ENCODE peak calls at places on chromosomes 7 and 10, in four cellular contexts. M is PC-3, W is neural progenitor cell, Z is HCT116. O is an unnamed sample.

GRCh38 chr10:132921818-132922807 is 20.3 kb downstream of the CFAP46 start:
- DNase-seq in Z (no peak), M (no peak), W (no peak), O (no peak)

GRCh38 chr10:80454526-80455460 is 683 bp downstream of the TSPAN14 start:
- DNase-seq in W (peak), M (no peak), Z (no peak), O (peak)

GRCh38 chr10:112842832-112843360 is 107.2 kb upstream of the TCF7L2 start:
- DNase-seq in Z (no peak), M (no peak), W (peak), O (no peak)

GRCh38 chr7:158830211-158830723 is 958 bp upstream of the ESYT2 start:
- DNase-seq in Z (no peak), M (no peak), W (no peak), O (no peak)

GRCh38 chr10:3426190-3426845 is 253.7 kb upstream of the PITRM1 start:
- DNase-seq in M (peak), W (no peak), Z (no peak), O (no peak)

GRCh38 chr7:15647309-15647708 is 39.2 kb downstream of the MEOX2 start:
- DNase-seq in Z (no peak), W (no peak), M (no peak), O (no peak)

GRCh38 chr10:93072713-93073538 is 767 bp upstream of the CYP26A1 start:
- DNase-seq in W (peak), Z (no peak), M (no peak), O (peak)

GRCh38 chr7:78472519-78472918 is 673.9 kb downstream of the PHTF2 start:
- DNase-seq in W (no peak), M (no peak), Z (no peak), O (no peak)

GRCh38 chr10:76763360-76763759 is 874.2 kb downstream of the KCNMA1 start:
- DNase-seq in M (no peak), Z (no peak), W (no peak), O (no peak)

GRCh38 chr10:119538632-119539358 is 3.7 kb downstream of the RGS10 start:
- DNase-seq in W (no peak), M (peak), Z (no peak), O (no peak)

DNA sequence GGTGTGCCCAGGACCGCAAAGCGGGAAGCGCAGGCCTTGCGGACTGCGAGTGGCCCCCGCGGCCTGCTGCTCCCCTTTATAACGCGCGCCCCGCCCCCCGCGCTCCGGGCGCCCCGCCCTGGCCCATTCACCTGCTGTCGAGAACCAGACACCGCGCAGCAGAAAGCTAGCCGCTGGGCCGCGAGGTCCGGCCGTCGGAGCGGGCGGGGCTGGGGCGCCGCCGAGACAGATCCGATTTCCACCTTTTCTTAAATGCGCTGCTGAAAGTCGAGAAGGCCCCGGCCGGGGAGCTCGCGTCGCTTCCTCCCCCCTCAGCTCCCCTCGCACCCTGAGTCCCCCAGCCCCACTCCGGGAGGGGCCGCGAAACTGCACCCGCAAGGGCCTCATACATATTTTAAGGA is 170.3 kb downstream of the NRF1 start:
- DNase-seq in Z (no peak), W (peak), M (no peak), O (peak)
- TF ChIP-seq EZH2phosphoT487 in Z (no peak), W (peak), M (no peak), O (no peak)

GRCh38 chr7:74087791-74088453 is 4.3 kb downstream of the LIMK1 start:
- DNase-seq in Z (no peak), M (no peak), W (no peak), O (no peak)

GRCh38 chr7:74082770-74083116 is 861 bp upstream of the LIMK1 start:
- DNase-seq in W (no peak), Z (no peak), M (no peak), O (no peak)

GRCh38 chr7:74083117-74083876 is at the start of gene LIMK1:
- DNase-seq in W (peak), Z (no peak), M (peak), O (peak)

GRCh38 chr7:74083928-74084721 is 521 bp downstream of the LIMK1 start:
- DNase-seq in Z (no peak), M (peak), W (no peak), O (peak)

GRCh38 chr7:74084722-74085578 is 1.3 kb downstream of the LIMK1 start:
- DNase-seq in W (no peak), M (peak), Z (no peak), O (no peak)
- H3K9ac ChIP-seq in W (no peak), M (peak), Z (peak), O (peak)

GRCh38 chr10:111087968-111088505 is 11.2 kb downstream of the ADRA2A start:
- DNase-seq in M (no peak), W (no peak), Z (no peak), O (no peak)
- TF ChIP-seq CTCF in M (no peak), W (no peak), Z (no peak), O (no peak)

DNA sequence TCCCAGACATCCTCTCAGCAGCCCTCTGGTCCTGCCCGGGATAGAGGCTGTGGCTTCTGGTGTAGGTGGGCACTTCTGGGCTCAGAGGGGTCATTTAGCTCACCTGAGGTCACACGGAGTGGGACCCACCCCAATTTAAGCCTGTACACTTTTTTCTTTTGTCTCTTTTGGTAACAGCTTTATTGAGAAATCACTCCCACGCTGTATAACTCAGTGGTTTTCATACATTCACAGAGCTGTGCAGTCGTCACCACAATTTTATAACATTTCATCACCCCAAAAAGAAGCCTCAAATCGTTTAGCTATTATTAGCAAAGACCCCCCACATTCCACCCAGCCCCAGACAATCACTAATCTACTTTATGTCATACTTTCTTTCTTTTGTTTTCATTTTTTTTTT is 62.3 kb downstream of the LHPP start:
- DNase-seq in M (no peak), Z (no peak), W (no peak), O (no peak)
- TF ChIP-seq EZH2phosphoT487 in M (no peak), Z (no peak), W (no peak), O (no peak)

GRCh38 chr10:110461530-110461929 is 36.2 kb upstream of the DUSP5 start:
- DNase-seq in Z (no peak), M (no peak), W (no peak), O (peak)

GRCh38 chr10:110461088-110461487 is 36.6 kb upstream of the DUSP5 start:
- DNase-seq in W (no peak), M (no peak), Z (no peak), O (peak)

GRCh38 chr10:110459600-110459999 is 38.1 kb upstream of the DUSP5 start:
- DNase-seq in M (no peak), W (no peak), Z (no peak), O (peak)

GRCh38 chr10:110458583-110458920 is 39.2 kb upstream of the DUSP5 start:
- DNase-seq in M (no peak), Z (no peak), W (no peak), O (peak)

DNA sequence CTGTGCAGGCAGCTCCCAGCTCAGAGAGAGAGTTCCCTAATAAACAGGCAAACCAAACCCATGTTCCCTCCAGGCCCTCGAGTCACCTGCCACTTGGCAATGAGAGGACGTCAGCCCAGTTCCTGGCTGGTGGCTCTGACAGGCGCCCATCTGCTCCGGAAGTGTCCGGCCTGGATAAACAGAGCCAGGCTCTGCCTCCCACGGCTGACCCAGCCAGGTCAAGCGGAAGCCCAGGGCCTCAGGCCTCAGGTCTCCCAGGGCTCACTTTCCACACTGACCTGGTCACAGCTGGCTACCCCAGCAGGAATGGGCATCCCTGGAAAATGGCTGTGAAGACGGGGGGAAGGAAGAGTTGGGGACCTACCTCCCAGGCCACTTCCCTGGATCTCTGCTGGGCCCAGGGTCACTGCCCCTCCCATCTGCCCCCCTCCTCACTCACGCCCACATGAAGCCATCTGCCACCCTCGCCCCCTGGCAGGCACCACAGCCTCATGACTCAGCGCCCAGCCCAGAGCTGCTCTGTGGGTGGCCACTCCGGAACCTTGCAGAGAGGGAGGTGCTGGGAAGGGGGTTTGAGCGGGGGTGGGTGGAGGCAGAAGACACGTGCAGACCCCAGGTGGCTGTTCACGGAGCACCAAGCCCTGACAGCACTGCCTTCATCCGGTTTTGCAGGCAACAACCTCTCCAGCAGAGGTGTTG is 37.4 kb upstream of the DUSP5 start:
- DNase-seq in Z (no peak), W (no peak), M (peak), O (peak)
- H3K9ac ChIP-seq in Z (peak), W (no peak), M (no peak), O (peak)

GRCh38 chr7:112749775-112750174 is 40.4 kb downstream of the TMEM168 start:
- DNase-seq in Z (no peak), M (no peak), W (peak), O (no peak)
- TF ChIP-seq CTCF in Z (no peak), M (peak), W (peak), O (no peak)

GRCh38 chr10:9234191-9234590 is 1179.7 kb downstream of the GATA3 start:
- DNase-seq in Z (no peak), M (no peak), W (no peak), O (no peak)

GRCh38 chr10:9228770-9229169 is 1174.3 kb downstream of the GATA3 start:
- DNase-seq in W (no peak), M (peak), Z (no peak), O (no peak)

GRCh38 chr10:9229702-9230101 is 1175.2 kb downstream of the GATA3 start:
- DNase-seq in Z (no peak), W (no peak), M (no peak), O (no peak)

GRCh38 chr10:9227679-9228365 is 1173.3 kb downstream of the GATA3 start:
- DNase-seq in W (no peak), Z (no peak), M (no peak), O (no peak)

GRCh38 chr10:9230625-9231024 is 1176.1 kb downstream of the GATA3 start:
- DNase-seq in Z (no peak), M (no peak), W (no peak), O (no peak)
- TF ChIP-seq EZH2phosphoT487 in Z (no peak), M (no peak), W (no peak), O (no peak)

GRCh38 chr7:130372813-130373212 is 7.5 kb upstream of the CPA1 start:
- DNase-seq in W (no peak), Z (no peak), M (no peak), O (no peak)
- H3K9ac ChIP-seq in W (no peak), Z (no peak), M (no peak), O (no peak)

GRCh38 chr7:27143022-27143949 is at the start of gene HOXA5:
- DNase-seq in M (no peak), Z (no peak), W (peak), O (no peak)
- TF ChIP-seq CTCF in M (no peak), Z (no peak), W (peak), O (no peak)

GRCh38 chr7:132836746-132837145 is 245.1 kb downstream of the CHCHD3 start:
- DNase-seq in M (peak), W (no peak), Z (no peak), O (no peak)
- TF ChIP-seq EZH2phosphoT487 in M (no peak), W (no peak), Z (no peak), O (no peak)

O was measured in MM.1S.